ENCODE peak calls at places on chromosome 5, in five cellular contexts. C is colonic mucosa, O is GM12865, M is progenitor cell of endocrine pancreas, Y is left ventricle myocardium inferior. B is an unnamed sample.

GRCh38 chr5:36172593-36172992 is 20.7 kb downstream of the SKP2 start:
- DNase-seq in O (no peak), M (no peak), Y (no peak), C (no peak), B (no peak)

GRCh38 chr5:115801984-115802383 is 14.5 kb downstream of the CDO1 start:
- DNase-seq in Y (no peak), C (no peak), M (no peak), O (no peak), B (no peak)

GRCh38 chr5:174608631-174609097 is 115.7 kb upstream of the MSX2 start:
- DNase-seq in O (no peak), C (no peak), M (no peak), Y (peak), B (no peak)

GRCh38 chr5:135534609-135535419 is 950 bp downstream of the NEUROG1 start:
- DNase-seq in C (no peak), M (no peak), O (no peak), Y (no peak), B (no peak)

GRCh38 chr5:33685873-33686550 is 205.8 kb downstream of the ADAMTS12 start:
- DNase-seq in O (no peak), C (no peak), M (no peak), Y (no peak), B (no peak)

GRCh38 chr5:124952079-124952478 is 205.6 kb upstream of the ZNF608 start:
- DNase-seq in M (no peak), C (no peak), O (peak), Y (no peak), B (no peak)

GRCh38 chr5:135053278-135053677 is 19.2 kb upstream of the PITX1 start:
- DNase-seq in C (no peak), Y (no peak), M (no peak), O (peak), B (no peak)

GRCh38 chr5:180474569-180474968 is 19.6 kb upstream of the CNOT6 start:
- DNase-seq in C (no peak), Y (no peak), O (no peak), M (no peak), B (no peak)

GRCh38 chr5:127299678-127300077 is 9.1 kb downstream of the MEGF10 start:
- DNase-seq in Y (no peak), M (no peak), C (no peak), O (no peak), B (no peak)

GRCh38 chr5:88290801-88291200 is 22.2 kb upstream of the TMEM161B start:
- DNase-seq in O (no peak), Y (no peak), C (no peak), M (no peak), B (no peak)

GRCh38 chr5:138339464-138339863 is 1.4 kb downstream of the FAM53C start:
- DNase-seq in C (no peak), M (no peak), O (no peak), Y (no peak), B (no peak)

GRCh38 chr5:5141011-5141599 is 975 bp downstream of the ADAMTS16 start:
- DNase-seq in M (no peak), Y (no peak), O (no peak), C (no peak), B (no peak)

GRCh38 chr5:401216-402034 is 41.6 kb upstream of the EXOC3 start:
- DNase-seq in C (no peak), M (no peak), Y (no peak), O (no peak), B (peak)

GRCh38 chr5:77200663-77201062 is 9.8 kb upstream of the PDE8B start:
- DNase-seq in C (no peak), Y (no peak), M (no peak), O (no peak), B (no peak)

GRCh38 chr5:76389513-76390154 is 13.5 kb upstream of the IQGAP2 start:
- DNase-seq in C (no peak), O (no peak), Y (no peak), M (no peak), B (no peak)

GRCh38 chr5:105581988-105582690 is 2019.5 kb upstream of the NUDT12 start:
- DNase-seq in C (no peak), Y (no peak), O (no peak), M (no peak), B (no peak)

GRCh38 chr5:166341708-166342329 is 1949.6 kb upstream of the WWC1 start:
- DNase-seq in O (no peak), M (no peak), Y (no peak), C (no peak), B (no peak)

GRCh38 chr5:135139397-135140134 is 105.5 kb upstream of the PITX1 start:
- DNase-seq in C (peak), M (no peak), Y (no peak), O (no peak), B (no peak)

GRCh38 chr5:180390441-180391190 is 37.5 kb upstream of the GFPT2 start:
- DNase-seq in M (no peak), C (no peak), O (no peak), Y (no peak), B (no peak)

GRCh38 chr5:167982-168660 is 23.2 kb upstream of the LRRC14B start:
- DNase-seq in C (no peak), O (no peak), M (no peak), Y (no peak), B (no peak)

GRCh38 chr5:15286659-15287058 is 213.3 kb upstream of the FBXL7 start:
- DNase-seq in C (no peak), M (no peak), O (no peak), Y (no peak), B (no peak)

GRCh38 chr5:59790399-59791130 is 103.0 kb downstream of the PDE4D start:
- DNase-seq in O (peak), Y (no peak), M (no peak), C (no peak), B (no peak)

GRCh38 chr5:142141463-142141862 is 32.9 kb downstream of the NDFIP1 start:
- DNase-seq in Y (no peak), M (no peak), C (no peak), O (no peak), B (no peak)
- TF ChIP-seq CTCF in Y (peak), M (no peak), C (no peak), O (no peak), B (peak)

DNA sequence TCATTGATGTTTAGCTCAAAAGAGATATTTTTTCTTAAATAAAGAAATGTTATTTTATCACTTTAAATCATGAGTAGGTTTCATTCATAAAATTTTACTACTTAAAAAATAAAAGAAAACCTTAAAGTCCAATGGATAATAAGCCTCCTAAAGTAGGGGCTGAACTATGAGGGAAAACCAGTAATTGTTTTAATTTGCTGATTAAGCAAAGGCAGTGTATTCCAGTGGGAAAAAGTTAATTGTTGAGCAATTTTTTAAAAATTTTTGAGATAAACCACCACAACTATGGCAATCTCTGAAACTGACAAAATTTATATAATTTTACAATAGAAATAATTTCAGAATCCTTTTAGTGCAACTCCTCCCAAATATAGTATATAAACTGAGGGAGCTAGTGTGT is 195.0 kb downstream of the FBXO4 start:
- DNase-seq in Y (no peak), M (no peak), C (no peak), O (no peak), B (no peak)
- TF ChIP-seq CTCF in Y (no peak), M (no peak), C (no peak), O (no peak), B (no peak)

GRCh38 chr5:73729329-73729728 is 103.3 kb downstream of the ARHGEF28 start:
- DNase-seq in M (no peak), Y (no peak), O (no peak), C (no peak), B (no peak)
- TF ChIP-seq CTCF in M (no peak), Y (no peak), O (no peak), C (no peak), B (no peak)

GRCh38 chr5:110940136-110940535 is 131.4 kb upstream of the TSLP start:
- DNase-seq in Y (no peak), M (no peak), O (no peak), C (no peak), B (no peak)
- TF ChIP-seq CTCF in Y (no peak), M (no peak), O (no peak), C (no peak), B (no peak)

DNA sequence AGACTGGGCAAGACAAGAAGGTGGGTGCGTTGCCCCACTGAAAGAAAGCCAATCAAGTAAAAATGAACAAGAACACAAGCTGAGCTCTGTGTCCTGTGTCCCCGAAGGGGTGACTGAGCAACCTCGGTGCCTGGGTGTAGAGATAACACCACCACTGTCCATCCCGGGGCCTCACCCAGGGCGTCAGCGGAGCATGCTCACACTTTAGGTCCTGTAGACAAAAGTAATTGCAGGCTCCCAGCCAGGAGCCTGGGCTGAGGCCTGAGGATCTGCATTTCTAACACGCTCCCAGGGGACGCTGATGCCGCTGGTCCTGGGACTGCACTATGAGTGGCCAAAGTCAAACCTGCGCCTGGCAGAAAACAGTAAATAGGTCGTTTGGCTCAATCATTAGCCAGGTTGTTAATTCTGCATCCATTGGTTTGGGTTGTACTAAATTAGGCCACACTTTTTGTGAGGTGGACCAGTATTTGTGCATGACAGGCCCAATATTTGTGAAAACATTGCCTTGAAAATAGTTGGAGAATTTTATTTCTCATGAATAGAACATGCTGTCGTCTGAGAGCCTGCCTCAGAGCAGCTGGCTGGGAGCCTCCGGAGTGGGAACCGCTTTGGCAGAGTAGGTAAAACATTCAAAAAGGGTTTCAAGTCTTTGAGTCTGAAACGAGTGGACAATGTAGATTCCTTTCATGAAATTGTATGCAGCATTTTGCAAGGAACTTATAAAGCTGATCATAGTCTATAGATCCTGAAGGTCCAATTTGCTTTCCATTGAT is 38.3 kb downstream of the ANKRD33B start:
- DNase-seq in Y (peak), M (no peak), C (no peak), O (no peak), B (no peak)
- TF ChIP-seq CTCF in Y (no peak), M (no peak), C (no peak), O (no peak), B (no peak)

GRCh38 chr5:114360816-114361723 is 800 bp upstream of the KCNN2 start:
- DNase-seq in Y (peak), O (peak), M (peak), C (peak), B (peak)

GRCh38 chr5:114361724-114362196 is at the start of gene KCNN2:
- DNase-seq in O (peak), Y (peak), M (peak), C (peak), B (peak)

GRCh38 chr5:114362977-114363721 is 1.3 kb downstream of the KCNN2 start:
- DNase-seq in Y (no peak), M (no peak), C (no peak), O (no peak), B (no peak)

GRCh38 chr5:114362197-114362976 is 517 bp downstream of the KCNN2 start:
- DNase-seq in C (no peak), M (no peak), Y (peak), O (peak), B (peak)

GRCh38 chr5:114363837-114364236 is 2.0 kb downstream of the KCNN2 start:
- DNase-seq in C (no peak), O (no peak), Y (no peak), M (no peak), B (no peak)
- TF ChIP-seq CTCF in C (no peak), O (no peak), Y (no peak), M (no peak), B (no peak)

B was measured in mesothelial cell of epicardium.